ENCODE peak calls at places on chromosomes 16 and 17, in seven cellular contexts. One of them, this sample, is unnamed.

GRCh38 chr17:49870298-49870697 is 22.4 kb upstream of the TAC4 start:
- DNase-seq in neural crest cell: no peak
- DNase-seq in CD8-positive, alpha-beta T cell: no peak
- DNase-seq in RWPE1: no peak
- DNase-seq in ascending aorta: no peak
- DNase-seq in activated CD8-positive, alpha-beta T cell treated with anti-CD3 and anti-CD28 coated beads for 36 hours: no peak
- DNase-seq in CD4-positive, alpha-beta T cell: no peak
- DNase-seq in this sample: no peak

GRCh38 chr17:10036511-10037061 is 131.5 kb upstream of the RCVRN start:
- DNase-seq in neural crest cell: peak; percentile 41
- DNase-seq in CD8-positive, alpha-beta T cell: no peak
- DNase-seq in RWPE1: no peak
- DNase-seq in ascending aorta: no peak
- DNase-seq in activated CD8-positive, alpha-beta T cell treated with anti-CD3 and anti-CD28 coated beads for 36 hours: no peak
- DNase-seq in CD4-positive, alpha-beta T cell: no peak
- DNase-seq in this sample: no peak

GRCh38 chr16:3643095-3643730 is 11.3 kb upstream of the DNASE1 start:
- DNase-seq in neural crest cell: no peak
- DNase-seq in CD8-positive, alpha-beta T cell: no peak
- DNase-seq in RWPE1: no peak
- DNase-seq in ascending aorta: no peak
- DNase-seq in activated CD8-positive, alpha-beta T cell treated with anti-CD3 and anti-CD28 coated beads for 36 hours: no peak
- DNase-seq in CD4-positive, alpha-beta T cell: no peak
- DNase-seq in this sample: no peak

GRCh38 chr17:48100591-48101011 is 677 bp downstream of the CBX1 start:
- DNase-seq in neural crest cell: peak; percentile 62
- DNase-seq in CD8-positive, alpha-beta T cell: no peak
- DNase-seq in RWPE1: peak; percentile 67
- DNase-seq in ascending aorta: no peak
- DNase-seq in activated CD8-positive, alpha-beta T cell treated with anti-CD3 and anti-CD28 coated beads for 36 hours: no peak
- DNase-seq in CD4-positive, alpha-beta T cell: no peak
- DNase-seq in this sample: peak; percentile 16

GRCh38 chr16:69326172-69326873 is 4.1 kb downstream of the PDF start:
- DNase-seq in neural crest cell: no peak
- DNase-seq in CD8-positive, alpha-beta T cell: no peak
- DNase-seq in RWPE1: no peak
- DNase-seq in ascending aorta: no peak
- DNase-seq in activated CD8-positive, alpha-beta T cell treated with anti-CD3 and anti-CD28 coated beads for 36 hours: no peak
- DNase-seq in CD4-positive, alpha-beta T cell: no peak
- DNase-seq in this sample: no peak

GRCh38 chr16:56647641-56648431 is 3.9 kb upstream of the MT1B start:
- DNase-seq in neural crest cell: no peak
- DNase-seq in CD8-positive, alpha-beta T cell: no peak
- DNase-seq in RWPE1: no peak
- DNase-seq in ascending aorta: no peak
- DNase-seq in activated CD8-positive, alpha-beta T cell treated with anti-CD3 and anti-CD28 coated beads for 36 hours: no peak
- DNase-seq in CD4-positive, alpha-beta T cell: no peak
- DNase-seq in this sample: no peak

GRCh38 chr17:55242481-55242880 is 22.3 kb upstream of the HLF start:
- DNase-seq in neural crest cell: no peak
- DNase-seq in CD8-positive, alpha-beta T cell: no peak
- DNase-seq in RWPE1: no peak
- DNase-seq in ascending aorta: no peak
- DNase-seq in activated CD8-positive, alpha-beta T cell treated with anti-CD3 and anti-CD28 coated beads for 36 hours: no peak
- DNase-seq in CD4-positive, alpha-beta T cell: no peak
- DNase-seq in this sample: no peak

GRCh38 chr16:7716924-7717323 is 384.3 kb downstream of the RBFOX1 start:
- DNase-seq in neural crest cell: no peak
- DNase-seq in CD8-positive, alpha-beta T cell: no peak
- DNase-seq in RWPE1: no peak
- DNase-seq in ascending aorta: no peak
- DNase-seq in activated CD8-positive, alpha-beta T cell treated with anti-CD3 and anti-CD28 coated beads for 36 hours: no peak
- DNase-seq in CD4-positive, alpha-beta T cell: no peak
- DNase-seq in this sample: no peak

GRCh38 chr17:27873746-27874145 is 19.4 kb downstream of the LYRM9 start:
- DNase-seq in neural crest cell: no peak
- DNase-seq in CD8-positive, alpha-beta T cell: no peak
- DNase-seq in RWPE1: peak; percentile 13
- DNase-seq in ascending aorta: no peak
- DNase-seq in activated CD8-positive, alpha-beta T cell treated with anti-CD3 and anti-CD28 coated beads for 36 hours: no peak
- DNase-seq in CD4-positive, alpha-beta T cell: no peak
- DNase-seq in this sample: no peak

GRCh38 chr16:8931864-8932263 is 31.8 kb downstream of the USP7 start:
- DNase-seq in neural crest cell: peak; percentile 50
- DNase-seq in CD8-positive, alpha-beta T cell: peak; percentile 56
- DNase-seq in RWPE1: peak; percentile 38
- DNase-seq in ascending aorta: no peak
- DNase-seq in activated CD8-positive, alpha-beta T cell treated with anti-CD3 and anti-CD28 coated beads for 36 hours: peak; percentile 68
- DNase-seq in CD4-positive, alpha-beta T cell: peak; percentile 48
- DNase-seq in this sample: no peak

GRCh38 chr17:48322060-48322459 is 108.0 kb downstream of the SKAP1 start:
- DNase-seq in neural crest cell: no peak
- DNase-seq in CD8-positive, alpha-beta T cell: no peak
- DNase-seq in RWPE1: no peak
- DNase-seq in ascending aorta: no peak
- DNase-seq in activated CD8-positive, alpha-beta T cell treated with anti-CD3 and anti-CD28 coated beads for 36 hours: no peak
- DNase-seq in CD4-positive, alpha-beta T cell: no peak
- DNase-seq in this sample: no peak

GRCh38 chr16:27444470-27444869 is 42.5 kb downstream of the IL21R start:
- DNase-seq in neural crest cell: no peak
- DNase-seq in CD8-positive, alpha-beta T cell: no peak
- DNase-seq in RWPE1: no peak
- DNase-seq in ascending aorta: no peak
- DNase-seq in activated CD8-positive, alpha-beta T cell treated with anti-CD3 and anti-CD28 coated beads for 36 hours: peak; percentile 0
- DNase-seq in CD4-positive, alpha-beta T cell: no peak
- DNase-seq in this sample: no peak

GRCh38 chr17:29135464-29135863 is 44.7 kb downstream of the MYO18A start:
- DNase-seq in neural crest cell: no peak
- DNase-seq in CD8-positive, alpha-beta T cell: no peak
- DNase-seq in RWPE1: no peak
- DNase-seq in ascending aorta: no peak
- DNase-seq in activated CD8-positive, alpha-beta T cell treated with anti-CD3 and anti-CD28 coated beads for 36 hours: no peak
- DNase-seq in CD4-positive, alpha-beta T cell: no peak
- DNase-seq in this sample: no peak

GRCh38 chr17:44115585-44116415 is 7.6 kb downstream of the HDAC5 start:
- DNase-seq in neural crest cell: peak; percentile 54
- DNase-seq in CD8-positive, alpha-beta T cell: no peak
- DNase-seq in RWPE1: no peak
- DNase-seq in ascending aorta: no peak
- DNase-seq in activated CD8-positive, alpha-beta T cell treated with anti-CD3 and anti-CD28 coated beads for 36 hours: peak; percentile 42
- DNase-seq in CD4-positive, alpha-beta T cell: no peak
- DNase-seq in this sample: no peak

GRCh38 chr16:68073902-68074760 is 11.0 kb upstream of the NFATC3 start:
- DNase-seq in neural crest cell: no peak
- DNase-seq in CD8-positive, alpha-beta T cell: no peak
- DNase-seq in RWPE1: no peak
- DNase-seq in ascending aorta: no peak
- DNase-seq in activated CD8-positive, alpha-beta T cell treated with anti-CD3 and anti-CD28 coated beads for 36 hours: no peak
- DNase-seq in CD4-positive, alpha-beta T cell: no peak
- DNase-seq in this sample: no peak

GRCh38 chr16:69481901-69482341 is 57.5 kb downstream of the CYB5B start:
- DNase-seq in neural crest cell: no peak
- DNase-seq in CD8-positive, alpha-beta T cell: no peak
- DNase-seq in RWPE1: peak; percentile 38
- DNase-seq in ascending aorta: peak; percentile 23
- DNase-seq in activated CD8-positive, alpha-beta T cell treated with anti-CD3 and anti-CD28 coated beads for 36 hours: no peak
- DNase-seq in CD4-positive, alpha-beta T cell: no peak
- DNase-seq in this sample: no peak

GRCh38 chr17:28612936-28613872 is 781 bp downstream of the RSKR start:
- DNase-seq in neural crest cell: peak; percentile 36
- DNase-seq in CD8-positive, alpha-beta T cell: peak; percentile 39
- DNase-seq in RWPE1: no peak
- DNase-seq in ascending aorta: no peak
- DNase-seq in activated CD8-positive, alpha-beta T cell treated with anti-CD3 and anti-CD28 coated beads for 36 hours: peak; percentile 55
- DNase-seq in CD4-positive, alpha-beta T cell: peak; percentile 16
- DNase-seq in this sample: peak; percentile 53

GRCh38 chr16:4593069-4593468 is 21.6 kb downstream of the UBALD1 start:
- DNase-seq in neural crest cell: no peak
- DNase-seq in CD8-positive, alpha-beta T cell: no peak
- DNase-seq in RWPE1: no peak
- DNase-seq in ascending aorta: no peak
- DNase-seq in activated CD8-positive, alpha-beta T cell treated with anti-CD3 and anti-CD28 coated beads for 36 hours: no peak
- DNase-seq in CD4-positive, alpha-beta T cell: no peak
- DNase-seq in this sample: no peak

GRCh38 chr17:2904135-2904534 is 107.9 kb downstream of the RAP1GAP2 start:
- DNase-seq in neural crest cell: no peak
- DNase-seq in CD8-positive, alpha-beta T cell: no peak
- DNase-seq in RWPE1: no peak
- DNase-seq in ascending aorta: no peak
- DNase-seq in activated CD8-positive, alpha-beta T cell treated with anti-CD3 and anti-CD28 coated beads for 36 hours: no peak
- DNase-seq in CD4-positive, alpha-beta T cell: no peak
- DNase-seq in this sample: no peak

GRCh38 chr16:7449306-7449705 is 116.7 kb downstream of the RBFOX1 start:
- DNase-seq in neural crest cell: no peak
- DNase-seq in CD8-positive, alpha-beta T cell: no peak
- DNase-seq in RWPE1: no peak
- DNase-seq in ascending aorta: no peak
- DNase-seq in activated CD8-positive, alpha-beta T cell treated with anti-CD3 and anti-CD28 coated beads for 36 hours: no peak
- DNase-seq in CD4-positive, alpha-beta T cell: no peak
- DNase-seq in this sample: no peak

GRCh38 chr16:20897897-20898296 is 2.3 kb downstream of the DCUN1D3 start:
- DNase-seq in neural crest cell: no peak
- DNase-seq in CD8-positive, alpha-beta T cell: no peak
- DNase-seq in RWPE1: no peak
- DNase-seq in ascending aorta: no peak
- DNase-seq in activated CD8-positive, alpha-beta T cell treated with anti-CD3 and anti-CD28 coated beads for 36 hours: no peak
- DNase-seq in CD4-positive, alpha-beta T cell: no peak
- DNase-seq in this sample: no peak

GRCh38 chr17:75153854-75154194 is 488 bp downstream of the JPT1 start:
- DNase-seq in neural crest cell: peak; percentile 24
- DNase-seq in CD8-positive, alpha-beta T cell: no peak
- DNase-seq in RWPE1: no peak
- DNase-seq in ascending aorta: no peak
- DNase-seq in activated CD8-positive, alpha-beta T cell treated with anti-CD3 and anti-CD28 coated beads for 36 hours: peak; percentile 51
- DNase-seq in CD4-positive, alpha-beta T cell: no peak
- DNase-seq in this sample: no peak

GRCh38 chr17:46763416-46763815 is 55.1 kb downstream of the WNT3 start:
- DNase-seq in neural crest cell: no peak
- DNase-seq in CD8-positive, alpha-beta T cell: no peak
- DNase-seq in RWPE1: no peak
- DNase-seq in ascending aorta: no peak
- DNase-seq in activated CD8-positive, alpha-beta T cell treated with anti-CD3 and anti-CD28 coated beads for 36 hours: no peak
- DNase-seq in CD4-positive, alpha-beta T cell: no peak
- DNase-seq in this sample: no peak

GRCh38 chr17:66724581-66725341 is 110.2 kb upstream of the CACNG5 start:
- DNase-seq in neural crest cell: no peak
- DNase-seq in CD8-positive, alpha-beta T cell: no peak
- DNase-seq in RWPE1: no peak
- DNase-seq in ascending aorta: no peak
- DNase-seq in activated CD8-positive, alpha-beta T cell treated with anti-CD3 and anti-CD28 coated beads for 36 hours: no peak
- DNase-seq in CD4-positive, alpha-beta T cell: no peak
- DNase-seq in this sample: no peak

GRCh38 chr17:46120078-46120477 is 73.2 kb downstream of the KANSL1 start:
- DNase-seq in neural crest cell: no peak
- DNase-seq in CD8-positive, alpha-beta T cell: no peak
- DNase-seq in RWPE1: no peak
- DNase-seq in ascending aorta: no peak
- DNase-seq in activated CD8-positive, alpha-beta T cell treated with anti-CD3 and anti-CD28 coated beads for 36 hours: no peak
- DNase-seq in CD4-positive, alpha-beta T cell: no peak
- DNase-seq in this sample: no peak

GRCh38 chr17:10151667-10152496 is 46.5 kb downstream of the GAS7 start:
- DNase-seq in neural crest cell: no peak
- DNase-seq in CD8-positive, alpha-beta T cell: no peak
- DNase-seq in RWPE1: no peak
- DNase-seq in ascending aorta: no peak
- DNase-seq in activated CD8-positive, alpha-beta T cell treated with anti-CD3 and anti-CD28 coated beads for 36 hours: peak; percentile 17
- DNase-seq in CD4-positive, alpha-beta T cell: no peak
- DNase-seq in this sample: no peak

GRCh38 chr17:57894848-57895247 is 45.0 kb upstream of the MRPS23 start:
- DNase-seq in neural crest cell: no peak
- DNase-seq in CD8-positive, alpha-beta T cell: no peak
- DNase-seq in RWPE1: no peak
- DNase-seq in ascending aorta: no peak
- DNase-seq in activated CD8-positive, alpha-beta T cell treated with anti-CD3 and anti-CD28 coated beads for 36 hours: no peak
- DNase-seq in CD4-positive, alpha-beta T cell: no peak
- DNase-seq in this sample: no peak

GRCh38 chr17:57895382-57896060 is 45.7 kb upstream of the MRPS23 start:
- DNase-seq in neural crest cell: no peak
- DNase-seq in CD8-positive, alpha-beta T cell: no peak
- DNase-seq in RWPE1: no peak
- DNase-seq in ascending aorta: no peak
- DNase-seq in activated CD8-positive, alpha-beta T cell treated with anti-CD3 and anti-CD28 coated beads for 36 hours: no peak
- DNase-seq in CD4-positive, alpha-beta T cell: no peak
- DNase-seq in this sample: no peak

GRCh38 chr17:57892146-57892819 is 42.4 kb upstream of the MRPS23 start:
- DNase-seq in neural crest cell: peak; percentile 91
- DNase-seq in CD8-positive, alpha-beta T cell: peak; percentile 71
- DNase-seq in RWPE1: peak; percentile 75
- DNase-seq in ascending aorta: peak; percentile 70
- DNase-seq in activated CD8-positive, alpha-beta T cell treated with anti-CD3 and anti-CD28 coated beads for 36 hours: peak; percentile 88
- DNase-seq in CD4-positive, alpha-beta T cell: peak; percentile 77
- DNase-seq in this sample: peak; percentile 88

GRCh38 chr17:57890857-57891232 is 41.0 kb upstream of the MRPS23 start:
- DNase-seq in neural crest cell: no peak
- DNase-seq in CD8-positive, alpha-beta T cell: no peak
- DNase-seq in RWPE1: no peak
- DNase-seq in ascending aorta: peak; percentile 46
- DNase-seq in activated CD8-positive, alpha-beta T cell treated with anti-CD3 and anti-CD28 coated beads for 36 hours: no peak
- DNase-seq in CD4-positive, alpha-beta T cell: no peak
- DNase-seq in this sample: no peak

GRCh38 chr17:57892820-57893595 is 43.2 kb upstream of the MRPS23 start:
- DNase-seq in neural crest cell: peak; percentile 73
- DNase-seq in CD8-positive, alpha-beta T cell: no peak
- DNase-seq in RWPE1: peak; percentile 79
- DNase-seq in ascending aorta: peak; percentile 90
- DNase-seq in activated CD8-positive, alpha-beta T cell treated with anti-CD3 and anti-CD28 coated beads for 36 hours: no peak
- DNase-seq in CD4-positive, alpha-beta T cell: no peak
- DNase-seq in this sample: no peak
- TF ChIP-seq CTCF in neural crest cell: no peak
- TF ChIP-seq CTCF in CD8-positive, alpha-beta T cell: peak; percentile 28
- TF ChIP-seq CTCF in RWPE1: no peak
- TF ChIP-seq CTCF in ascending aorta: no peak
- TF ChIP-seq CTCF in activated CD8-positive, alpha-beta T cell treated with anti-CD3 and anti-CD28 coated beads for 36 hours: peak; percentile 41
- TF ChIP-seq CTCF in CD4-positive, alpha-beta T cell: peak; percentile 39
- TF ChIP-seq CTCF in this sample: no peak

GRCh38 chr16:49755291-49755611 is 100.7 kb downstream of the ZNF423 start:
- DNase-seq in neural crest cell: no peak
- DNase-seq in CD8-positive, alpha-beta T cell: no peak
- DNase-seq in RWPE1: peak; percentile 38
- DNase-seq in ascending aorta: no peak
- DNase-seq in activated CD8-positive, alpha-beta T cell treated with anti-CD3 and anti-CD28 coated beads for 36 hours: no peak
- DNase-seq in CD4-positive, alpha-beta T cell: no peak
- DNase-seq in this sample: no peak
- TF ChIP-seq CTCF in neural crest cell: peak; percentile 51
- TF ChIP-seq CTCF in CD8-positive, alpha-beta T cell: no peak
- TF ChIP-seq CTCF in RWPE1: peak; percentile 23
- TF ChIP-seq CTCF in ascending aorta: peak; percentile 12
- TF ChIP-seq CTCF in activated CD8-positive, alpha-beta T cell treated with anti-CD3 and anti-CD28 coated beads for 36 hours: no peak
- TF ChIP-seq CTCF in CD4-positive, alpha-beta T cell: peak; percentile 20
- TF ChIP-seq CTCF in this sample: no peak

GRCh38 chr17:4970273-4970672 is 2.7 kb upstream of the SPAG7 start:
- DNase-seq in neural crest cell: no peak
- DNase-seq in CD8-positive, alpha-beta T cell: no peak
- DNase-seq in RWPE1: no peak
- DNase-seq in ascending aorta: no peak
- DNase-seq in activated CD8-positive, alpha-beta T cell treated with anti-CD3 and anti-CD28 coated beads for 36 hours: no peak
- DNase-seq in CD4-positive, alpha-beta T cell: no peak
- DNase-seq in this sample: no peak
- TF ChIP-seq CTCF in neural crest cell: no peak
- TF ChIP-seq CTCF in CD8-positive, alpha-beta T cell: no peak
- TF ChIP-seq CTCF in RWPE1: no peak
- TF ChIP-seq CTCF in ascending aorta: no peak
- TF ChIP-seq CTCF in activated CD8-positive, alpha-beta T cell treated with anti-CD3 and anti-CD28 coated beads for 36 hours: no peak
- TF ChIP-seq CTCF in CD4-positive, alpha-beta T cell: no peak
- TF ChIP-seq CTCF in this sample: no peak

GRCh38 chr17:35555695-35556094 is 4.9 kb downstream of the SLFN14 start:
- DNase-seq in neural crest cell: no peak
- DNase-seq in CD8-positive, alpha-beta T cell: no peak
- DNase-seq in RWPE1: no peak
- DNase-seq in ascending aorta: no peak
- DNase-seq in activated CD8-positive, alpha-beta T cell treated with anti-CD3 and anti-CD28 coated beads for 36 hours: peak; percentile 42
- DNase-seq in CD4-positive, alpha-beta T cell: no peak
- DNase-seq in this sample: peak; percentile 15
- TF ChIP-seq CTCF in neural crest cell: no peak
- TF ChIP-seq CTCF in CD8-positive, alpha-beta T cell: no peak
- TF ChIP-seq CTCF in RWPE1: no peak
- TF ChIP-seq CTCF in ascending aorta: no peak
- TF ChIP-seq CTCF in activated CD8-positive, alpha-beta T cell treated with anti-CD3 and anti-CD28 coated beads for 36 hours: no peak
- TF ChIP-seq CTCF in CD4-positive, alpha-beta T cell: no peak
- TF ChIP-seq CTCF in this sample: no peak